ENCODE peak calls at places on chromosomes 2 and 18, in six cellular contexts. A is neuronal stem cell, D is IMR-90, K is mesenchymal stem cell, S is H1, B is trophoblast cell. W is an unnamed sample.

GRCh38 chr2:192122946-192123345 is 71.8 kb downstream of the TMEFF2 start:
- DNase-seq in A (no peak), D (no peak), K (no peak), S (no peak), B (no peak), W (no peak)

GRCh38 chr2:177038772-177039484 is 173.7 kb upstream of the HNRNPA3 start:
- DNase-seq in A (no peak), D (no peak), K (no peak), S (no peak), B (no peak), W (no peak)

GRCh38 chr2:773256-774160 is 96.3 kb upstream of the TMEM18 start:
- DNase-seq in A (no peak), D (no peak), K (no peak), S (no peak), B (no peak), W (no peak)

GRCh38 chr2:206435738-206436137 is 7.6 kb upstream of the ADAM23 start:
- DNase-seq in A (no peak), D (no peak), K (peak; percentile 86), S (no peak), B (no peak), W (no peak)

GRCh38 chr18:76376668-76377358 is 118.2 kb downstream of the ZNF516 start:
- DNase-seq in A (no peak), D (no peak), K (no peak), S (no peak), B (no peak), W (no peak)

GRCh38 chr2:39435254-39435653 is 1.8 kb downstream of the MAP4K3 start:
- DNase-seq in A (peak; percentile 14), D (peak; percentile 43), K (peak; percentile 58), S (no peak), B (no peak), W (no peak)

GRCh38 chr2:131035826-131036231 is 57.4 kb downstream of the FAM168B start:
- DNase-seq in A (no peak), D (no peak), K (no peak), S (no peak), B (no peak), W (no peak)

GRCh38 chr2:2804528-2804927 is 473.5 kb upstream of the MYT1L start:
- DNase-seq in A (no peak), D (no peak), K (no peak), S (no peak), B (no peak), W (no peak)

GRCh38 chr2:121650554-121650930 is 1.3 kb upstream of the CLASP1 start:
- DNase-seq in A (peak; percentile 12), D (peak; percentile 18), K (peak; percentile 54), S (no peak), B (no peak), W (peak; percentile 34)

GRCh38 chr2:3242747-3243369 is 134.8 kb downstream of the EIPR1 start:
- DNase-seq in A (no peak), D (peak; percentile 27), K (no peak), S (no peak), B (no peak), W (no peak)

GRCh38 chr18:14964002-14964401 is 216.0 kb downstream of the ANKRD30B start:
- DNase-seq in A (no peak), D (no peak), K (no peak), S (no peak), B (no peak), W (no peak)

GRCh38 chr18:25817571-25818237 is 272.7 kb downstream of the SS18 start:
- DNase-seq in A (no peak), D (no peak), K (no peak), S (no peak), B (no peak), W (no peak)

GRCh38 chr2:207601774-207602173 is 23.4 kb downstream of the METTL21A start:
- DNase-seq in A (no peak), D (peak; percentile 35), K (peak; percentile 17), S (no peak), B (no peak), W (no peak)

GRCh38 chr2:17899871-17900270 is 21.4 kb downstream of the KCNS3 start:
- DNase-seq in A (no peak), D (no peak), K (no peak), S (no peak), B (no peak), W (no peak)

GRCh38 chr2:174914894-174915760 is 90.1 kb downstream of the CHN1 start:
- DNase-seq in A (no peak), D (no peak), K (no peak), S (no peak), B (no peak), W (no peak)

GRCh38 chr2:229910832-229911412 is 10.9 kb downstream of the TRIP12 start:
- DNase-seq in A (no peak), D (no peak), K (peak; percentile 40), S (no peak), B (no peak), W (peak; percentile 37)

GRCh38 chr18:51614967-51615571 is 417.6 kb upstream of the MEX3C start:
- DNase-seq in A (no peak), D (no peak), K (no peak), S (no peak), B (peak; percentile 25), W (no peak)

GRCh38 chr2:44772670-44773378 is 168.7 kb upstream of the SIX3 start:
- DNase-seq in A (no peak), D (no peak), K (no peak), S (no peak), B (no peak), W (no peak)

GRCh38 chr18:10210077-10210476 is 244.4 kb upstream of the APCDD1 start:
- DNase-seq in A (peak; percentile 46), D (no peak), K (no peak), S (no peak), B (no peak), W (no peak)

GRCh38 chr2:69366-70344 is 23.4 kb upstream of the FAM110C start:
- DNase-seq in A (no peak), D (no peak), K (no peak), S (no peak), B (no peak), W (peak; percentile 41)

GRCh38 chr18:76456018-76456750 is 38.9 kb downstream of the ZNF516 start:
- DNase-seq in A (no peak), D (no peak), K (no peak), S (no peak), B (no peak), W (no peak)

GRCh38 chr2:43611987-43612894 is 16.4 kb upstream of the THADA start:
- DNase-seq in A (peak; percentile 65), D (peak; percentile 76), K (peak; percentile 80), S (no peak), B (peak; percentile 64), W (peak; percentile 70)

GRCh38 chr18:77110400-77110799 is 22.2 kb downstream of the MBP start:
- DNase-seq in A (no peak), D (no peak), K (no peak), S (no peak), B (no peak), W (no peak)

DNA sequence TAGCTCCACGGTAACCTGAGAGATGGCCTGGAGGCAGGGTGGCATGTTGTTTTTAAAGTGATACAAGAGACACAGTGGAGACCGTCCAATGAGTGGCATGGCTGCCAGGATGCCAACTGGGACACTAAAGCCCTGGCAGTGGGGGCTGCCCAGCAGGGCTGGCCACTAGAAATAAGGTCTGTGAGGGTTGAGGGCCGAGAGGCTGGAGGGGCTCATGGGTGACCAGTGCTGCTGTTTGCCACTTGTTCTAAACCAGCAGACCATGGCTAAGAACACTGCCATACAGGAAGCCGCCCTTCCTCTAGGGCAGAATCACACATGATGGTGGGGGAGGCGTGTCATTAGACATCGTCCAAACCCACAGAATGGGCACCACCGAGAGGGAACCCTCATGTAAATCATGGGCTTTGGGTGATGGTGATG is 71.9 kb downstream of the ALPK2 start:
- DNase-seq in A (no peak), D (no peak), K (no peak), S (no peak), B (no peak), W (no peak)
- H2AK5ac ChIP-seq in A (peak overlapping the region; percentile 7), D (no peak overlapping the region), K (no peak overlapping the region), S (no peak overlapping the region), B (peak overlapping the region; percentile 66), W (no peak overlapping the region)

DNA sequence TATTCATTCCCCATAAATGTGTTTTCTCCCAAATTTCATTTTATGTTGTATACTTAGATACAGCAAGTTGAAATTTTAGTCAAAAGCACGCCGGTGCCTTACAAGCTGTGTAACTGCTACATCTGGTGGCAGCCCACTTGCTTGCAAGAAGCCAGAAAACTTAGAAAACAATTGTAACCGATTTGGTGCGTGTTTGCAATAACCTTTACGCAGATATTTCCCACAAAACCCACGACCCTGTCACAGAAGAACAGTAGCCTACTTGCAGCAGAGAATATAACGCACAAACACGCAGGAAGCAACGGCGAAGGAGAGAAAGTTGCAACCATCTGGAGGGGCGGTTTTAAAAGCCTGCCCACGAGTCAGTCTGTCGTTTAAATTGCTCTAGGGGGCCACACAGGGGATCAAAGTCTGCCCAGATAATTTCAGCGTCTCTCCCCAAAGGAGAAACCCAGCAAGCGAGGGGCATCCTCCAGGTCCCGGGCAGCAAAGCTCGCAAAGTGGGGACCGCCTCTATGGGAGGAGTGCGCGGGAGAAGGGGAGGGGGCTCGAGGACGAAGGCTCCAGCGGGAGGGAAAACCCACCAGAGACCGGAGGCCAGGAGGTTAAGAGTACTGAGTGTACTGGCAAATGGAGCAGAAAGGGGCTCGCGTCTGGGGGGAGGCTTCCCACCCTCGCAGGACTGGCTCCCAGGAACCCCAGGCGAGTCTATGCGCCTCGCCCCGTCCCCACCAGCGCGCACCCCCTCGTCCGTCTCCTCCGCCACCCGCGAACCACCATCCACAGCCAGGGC is 1.2 kb downstream of the TLK1 start:
- DNase-seq in A (peak; percentile 37), D (peak; percentile 80), K (peak; percentile 73), S (no peak), B (peak; percentile 14), W (peak; percentile 43)
- H2BK5ac ChIP-seq in A (peak overlapping the region; percentile 93), D (peak overlapping the region; percentile 98), K (peak overlapping the region; percentile 89), S (peak overlapping the region; percentile 93), B (peak overlapping the region; percentile 98), W (no peak overlapping the region)

GRCh38 chr2:103254611-103255010 is 492.8 kb downstream of the TMEM182 start:
- DNase-seq in A (no peak), D (no peak), K (no peak), S (no peak), B (no peak), W (no peak)
- H3K14ac ChIP-seq in A (no peak overlapping the region), D (no peak overlapping the region), K (no peak overlapping the region), S (no peak overlapping the region), B (no peak overlapping the region), W (no peak overlapping the region)

GRCh38 chr2:85596486-85597143 is 1.1 kb downstream of the RNF181 start:
- DNase-seq in A (no peak), D (no peak), K (no peak), S (no peak), B (no peak), W (no peak)
- H2AK5ac ChIP-seq in A (no peak overlapping the region), D (peak overlapping the region; percentile 17), K (no peak overlapping the region), S (no peak overlapping the region), B (no peak overlapping the region), W (no peak overlapping the region)

DNA sequence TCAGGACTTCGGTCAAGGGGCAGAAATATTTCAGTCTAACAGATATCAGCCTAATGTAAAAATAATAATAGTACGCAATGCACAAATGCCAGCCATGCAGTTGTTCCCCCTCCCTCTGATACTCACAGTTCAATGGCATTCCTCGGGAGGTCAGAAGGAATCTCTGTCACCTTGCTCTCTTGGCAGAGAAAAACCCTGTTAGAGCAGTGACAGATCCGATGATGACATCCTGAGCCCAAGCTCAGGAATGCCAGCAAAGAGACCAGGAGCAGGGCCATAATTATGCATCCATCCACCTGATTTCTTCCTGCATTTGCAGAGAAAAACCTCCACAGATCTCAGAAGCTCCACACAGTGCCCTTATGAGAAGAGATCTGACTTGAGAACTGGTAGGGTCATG is at the start of gene FSHR:
- DNase-seq in A (no peak), D (no peak), K (no peak), S (no peak), B (no peak), W (peak; percentile 30)
- H2BK5ac ChIP-seq in A (no peak within 1 kb of the TSS), D (no peak within 1 kb of the TSS), K (no peak within 1 kb of the TSS), S (peak within 1 kb of the TSS; percentile 2), B (no peak within 1 kb of the TSS), W (no peak within 1 kb of the TSS)

GRCh38 chr2:29011650-29012060 is 30.6 kb downstream of the TOGARAM2 start:
- DNase-seq in A (no peak), D (no peak), K (no peak), S (no peak), B (no peak), W (no peak)
- H3K14ac ChIP-seq in A (no peak overlapping the region), D (no peak overlapping the region), K (no peak overlapping the region), S (no peak overlapping the region), B (no peak overlapping the region), W (no peak overlapping the region)

W was measured in H9.